ENCODE peak calls at places on chromosome 7, in four cellular contexts. One of them, this sample, is unnamed. For H3K4me1, the result is how much of the 10 kb centered on the place peaks cover.

GRCh38 chr7:102119213-102119651 is 167.4 kb upstream of the SH2B2 start:
- DNase-seq in prostate gland: no peak
- DNase-seq in HCT116: no peak
- DNase-seq in stomach: no peak
- DNase-seq in this sample: no peak

GRCh38 chr7:1176891-1177373 is 16.9 kb upstream of the ZFAND2A start:
- DNase-seq in HCT116: peak
- DNase-seq in prostate gland: no peak
- DNase-seq in stomach: peak
- DNase-seq in this sample: peak

GRCh38 chr7:17986826-17987225 is 40.8 kb downstream of the PRPS1L1 start:
- DNase-seq in stomach: no peak
- DNase-seq in prostate gland: no peak
- DNase-seq in HCT116: no peak
- DNase-seq in this sample: no peak

GRCh38 chr7:22720791-22721786 is 5.9 kb upstream of the IL6 start:
- DNase-seq in prostate gland: no peak
- DNase-seq in HCT116: no peak
- DNase-seq in stomach: no peak
- DNase-seq in this sample: no peak

GRCh38 chr7:151895695-151896485 is 19.0 kb upstream of the PRKAG2 start:
- DNase-seq in prostate gland: no peak
- DNase-seq in HCT116: no peak
- DNase-seq in stomach: no peak
- DNase-seq in this sample: no peak

GRCh38 chr7:1950623-1951523 is 280.8 kb downstream of the ELFN1 start:
- DNase-seq in prostate gland: no peak
- DNase-seq in HCT116: no peak
- DNase-seq in stomach: no peak
- DNase-seq in this sample: no peak

GRCh38 chr7:51244890-51245289 is 71.7 kb downstream of the COBL start:
- DNase-seq in HCT116: no peak
- DNase-seq in prostate gland: no peak
- DNase-seq in stomach: no peak
- DNase-seq in this sample: no peak

GRCh38 chr7:103065666-103066065 is 8.9 kb downstream of the FBXL13 start:
- DNase-seq in HCT116: peak
- DNase-seq in prostate gland: no peak
- DNase-seq in stomach: peak
- DNase-seq in this sample: peak

GRCh38 chr7:141220263-141220662 is 146.4 kb downstream of the TMEM178B start:
- DNase-seq in prostate gland: no peak
- DNase-seq in stomach: no peak
- DNase-seq in HCT116: peak
- DNase-seq in this sample: peak

GRCh38 chr7:112386619-112387018 is 63.6 kb upstream of the IFRD1 start:
- DNase-seq in stomach: no peak
- DNase-seq in HCT116: no peak
- DNase-seq in prostate gland: no peak
- DNase-seq in this sample: no peak

GRCh38 chr7:121697731-121698396 is 175.1 kb upstream of the PTPRZ1 start:
- DNase-seq in HCT116: no peak
- DNase-seq in stomach: no peak
- DNase-seq in prostate gland: no peak
- DNase-seq in this sample: no peak

GRCh38 chr7:116211006-116211912 is 920 bp downstream of the TES start:
- DNase-seq in prostate gland: peak
- DNase-seq in HCT116: peak
- DNase-seq in stomach: peak
- DNase-seq in this sample: peak

GRCh38 chr7:91240546-91240945 is 23.7 kb upstream of the FZD1 start:
- DNase-seq in prostate gland: no peak
- DNase-seq in stomach: no peak
- DNase-seq in HCT116: no peak
- DNase-seq in this sample: no peak

GRCh38 chr7:96126382-96126781 is 195.5 kb downstream of the SLC25A13 start:
- DNase-seq in HCT116: no peak
- DNase-seq in prostate gland: no peak
- DNase-seq in stomach: no peak
- DNase-seq in this sample: peak

GRCh38 chr7:2078899-2079298 is 153.8 kb downstream of the MAD1L1 start:
- DNase-seq in HCT116: no peak
- DNase-seq in stomach: no peak
- DNase-seq in prostate gland: no peak
- DNase-seq in this sample: no peak

GRCh38 chr7:37545619-37546356 is 97.1 kb upstream of the ELMO1 start:
- DNase-seq in stomach: no peak
- DNase-seq in prostate gland: no peak
- DNase-seq in HCT116: no peak
- DNase-seq in this sample: no peak

GRCh38 chr7:28433604-28434254 is 21.4 kb downstream of the CREB5 start:
- DNase-seq in prostate gland: no peak
- DNase-seq in HCT116: no peak
- DNase-seq in stomach: no peak
- DNase-seq in this sample: peak

GRCh38 chr7:76386691-76387260 is 22.7 kb downstream of the SSC4D start:
- DNase-seq in prostate gland: no peak
- DNase-seq in HCT116: no peak
- DNase-seq in stomach: no peak
- DNase-seq in this sample: no peak

GRCh38 chr7:75583255-75583654 is 91.1 kb downstream of the SPDYE5 start:
- DNase-seq in stomach: no peak
- DNase-seq in prostate gland: no peak
- DNase-seq in HCT116: no peak
- DNase-seq in this sample: no peak

GRCh38 chr7:33237034-33237433 is 107.7 kb downstream of the BBS9 start:
- DNase-seq in HCT116: no peak
- DNase-seq in stomach: no peak
- DNase-seq in prostate gland: no peak
- DNase-seq in this sample: no peak

GRCh38 chr7:71131256-71131752 is 640 bp upstream of the GALNT17 start:
- DNase-seq in stomach: no peak
- DNase-seq in prostate gland: peak
- DNase-seq in HCT116: no peak
- DNase-seq in this sample: peak

GRCh38 chr7:136030867-136031318 is 53.7 kb upstream of the MTPN start:
- DNase-seq in HCT116: no peak
- DNase-seq in prostate gland: no peak
- DNase-seq in stomach: no peak
- DNase-seq in this sample: no peak

GRCh38 chr7:128737867-128738390 is 1.2 kb upstream of the CALU start:
- DNase-seq in stomach: no peak
- DNase-seq in HCT116: peak
- DNase-seq in prostate gland: no peak
- DNase-seq in this sample: no peak

GRCh38 chr7:91694221-91694856 is 186.2 kb downstream of the MTERF1 start:
- DNase-seq in HCT116: no peak
- DNase-seq in prostate gland: no peak
- DNase-seq in stomach: no peak
- DNase-seq in this sample: no peak

GRCh38 chr7:70681111-70681846 is 450.7 kb upstream of the GALNT17 start:
- DNase-seq in prostate gland: no peak
- DNase-seq in stomach: no peak
- DNase-seq in HCT116: no peak
- DNase-seq in this sample: peak

GRCh38 chr7:82841828-82842227 is 320.9 kb downstream of the PCLO start:
- DNase-seq in prostate gland: no peak
- DNase-seq in stomach: no peak
- DNase-seq in HCT116: no peak
- DNase-seq in this sample: no peak

GRCh38 chr7:30563326-30563942 is 31.2 kb upstream of the GARS1 start:
- DNase-seq in HCT116: no peak
- DNase-seq in prostate gland: no peak
- DNase-seq in stomach: no peak
- DNase-seq in this sample: no peak

GRCh38 chr7:64733550-64734240 is 60.5 kb upstream of the ZNF138 start:
- DNase-seq in HCT116: no peak
- DNase-seq in stomach: no peak
- DNase-seq in prostate gland: no peak
- DNase-seq in this sample: no peak

GRCh38 chr7:41910916-41911315 is 208.0 kb upstream of the INHBA start:
- DNase-seq in prostate gland: no peak
- DNase-seq in stomach: no peak
- DNase-seq in HCT116: no peak
- DNase-seq in this sample: no peak

DNA sequence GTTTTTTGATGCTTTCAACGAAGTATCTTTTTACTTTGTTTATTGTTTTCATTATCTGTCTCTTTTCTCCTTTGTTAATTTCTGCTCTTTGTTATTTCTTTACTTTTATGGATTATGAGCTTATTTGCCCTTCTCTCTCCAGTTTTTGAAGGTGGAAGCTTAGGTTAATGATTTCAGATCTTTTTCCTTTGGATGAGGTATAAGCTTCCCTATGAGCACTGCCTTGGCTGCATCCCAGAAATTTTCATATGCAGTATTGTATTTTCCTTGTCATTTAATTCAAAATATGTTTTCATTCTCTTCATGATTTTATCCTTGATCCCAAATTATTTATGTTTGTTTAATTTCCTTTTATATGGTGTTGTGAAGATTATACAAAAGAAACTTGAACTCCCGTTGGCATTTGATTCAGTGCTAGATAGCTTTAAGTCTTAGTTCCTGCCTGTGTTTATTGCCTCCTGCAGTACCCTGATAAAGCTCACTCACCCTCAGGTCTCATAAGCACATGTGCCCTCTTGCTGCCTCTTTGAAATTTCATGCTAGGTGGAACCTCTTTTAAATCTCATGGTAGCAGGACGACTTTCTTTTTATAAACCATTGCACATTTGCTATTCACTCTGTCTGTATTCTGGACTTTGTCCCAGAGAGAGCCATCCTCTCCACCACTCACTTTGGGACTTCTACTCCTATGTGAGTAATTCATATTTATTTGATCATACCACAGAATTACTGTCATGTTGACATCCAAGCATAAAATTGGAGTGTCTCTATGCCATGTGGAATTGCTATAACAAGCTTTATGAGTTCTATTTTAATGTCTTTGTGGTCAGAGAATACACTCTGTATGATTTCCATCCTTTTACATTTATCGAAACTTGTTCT is 23.0 kb upstream of the CEP41 start:
- DNase-seq in prostate gland: no peak
- DNase-seq in stomach: no peak
- DNase-seq in HCT116: no peak
- DNase-seq in this sample: no peak
- TF ChIP-seq POLR2AphosphoS5 in prostate gland: no peak
- TF ChIP-seq POLR2AphosphoS5 in stomach: no peak
- TF ChIP-seq POLR2AphosphoS5 in HCT116: no peak
- TF ChIP-seq POLR2AphosphoS5 in this sample: no peak

DNA sequence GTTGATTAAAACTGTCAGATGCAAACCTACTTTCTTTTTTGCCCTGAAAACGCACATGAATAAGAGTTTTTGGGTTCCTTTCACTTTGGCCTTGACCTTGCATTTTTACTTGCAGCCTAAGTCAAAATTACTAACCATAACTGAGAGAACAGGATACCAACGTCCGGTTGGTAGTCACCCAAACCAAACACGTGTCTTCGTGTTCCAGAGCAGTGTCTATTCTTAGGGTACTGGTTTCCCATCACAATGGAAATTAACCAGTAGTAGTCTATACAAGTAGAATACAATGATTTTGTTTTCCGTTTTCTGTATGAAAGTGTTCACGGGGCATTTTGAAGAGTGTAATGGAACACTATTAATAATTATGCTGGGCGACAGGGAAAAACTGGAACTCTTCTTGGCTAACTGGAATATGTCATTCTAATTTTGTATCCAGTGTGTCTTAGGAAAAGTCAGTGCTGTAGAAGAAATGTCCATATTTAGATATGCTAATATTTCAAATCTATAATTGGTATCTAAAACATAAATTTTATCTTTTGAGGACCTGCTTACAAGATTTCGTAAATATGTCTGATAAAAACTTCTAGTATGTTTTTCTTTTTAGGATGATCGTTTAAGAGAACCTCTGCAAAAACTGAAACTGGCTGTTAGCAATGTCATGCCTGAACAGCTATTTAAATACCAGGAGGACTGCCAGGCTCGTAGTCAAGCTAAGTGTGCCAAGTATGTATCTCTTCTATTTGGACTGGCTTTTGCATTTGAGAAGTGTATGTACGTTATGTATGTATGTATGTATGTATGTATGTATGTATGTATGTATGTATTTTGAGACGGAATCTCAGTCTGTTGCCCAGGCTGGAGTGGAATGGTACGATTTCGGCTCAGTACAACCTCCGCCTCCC is 40.9 kb downstream of the UBN2 start:
- DNase-seq in stomach: no peak
- DNase-seq in HCT116: no peak
- DNase-seq in prostate gland: peak
- DNase-seq in this sample: no peak
- H3K4me1 ChIP-seq in stomach: under half
- H3K4me1 ChIP-seq in HCT116: under half
- H3K4me1 ChIP-seq in prostate gland: under half
- H3K4me1 ChIP-seq in this sample: under half

GRCh38 chr7:44108768-44109750 is 4.9 kb downstream of the AEBP1 start:
- DNase-seq in stomach: no peak
- DNase-seq in HCT116: no peak
- DNase-seq in prostate gland: no peak
- DNase-seq in this sample: no peak
- TF ChIP-seq POLR2AphosphoS5 in stomach: no peak
- TF ChIP-seq POLR2AphosphoS5 in HCT116: no peak
- TF ChIP-seq POLR2AphosphoS5 in prostate gland: no peak
- TF ChIP-seq POLR2AphosphoS5 in this sample: no peak

GRCh38 chr7:98376719-98377118 is 24.2 kb downstream of the BAIAP2L1 start:
- DNase-seq in HCT116: no peak
- DNase-seq in stomach: no peak
- DNase-seq in prostate gland: no peak
- DNase-seq in this sample: no peak

GRCh38 chr7:98375664-98376063 is 25.2 kb downstream of the BAIAP2L1 start:
- DNase-seq in stomach: no peak
- DNase-seq in HCT116: no peak
- DNase-seq in prostate gland: no peak
- DNase-seq in this sample: no peak

GRCh38 chr7:98374285-98374680 is 26.6 kb downstream of the BAIAP2L1 start:
- DNase-seq in prostate gland: no peak
- DNase-seq in HCT116: no peak
- DNase-seq in stomach: no peak
- DNase-seq in this sample: no peak

GRCh38 chr7:98372993-98373392 is 27.9 kb downstream of the BAIAP2L1 start:
- DNase-seq in stomach: no peak
- DNase-seq in prostate gland: no peak
- DNase-seq in HCT116: no peak
- DNase-seq in this sample: no peak

DNA sequence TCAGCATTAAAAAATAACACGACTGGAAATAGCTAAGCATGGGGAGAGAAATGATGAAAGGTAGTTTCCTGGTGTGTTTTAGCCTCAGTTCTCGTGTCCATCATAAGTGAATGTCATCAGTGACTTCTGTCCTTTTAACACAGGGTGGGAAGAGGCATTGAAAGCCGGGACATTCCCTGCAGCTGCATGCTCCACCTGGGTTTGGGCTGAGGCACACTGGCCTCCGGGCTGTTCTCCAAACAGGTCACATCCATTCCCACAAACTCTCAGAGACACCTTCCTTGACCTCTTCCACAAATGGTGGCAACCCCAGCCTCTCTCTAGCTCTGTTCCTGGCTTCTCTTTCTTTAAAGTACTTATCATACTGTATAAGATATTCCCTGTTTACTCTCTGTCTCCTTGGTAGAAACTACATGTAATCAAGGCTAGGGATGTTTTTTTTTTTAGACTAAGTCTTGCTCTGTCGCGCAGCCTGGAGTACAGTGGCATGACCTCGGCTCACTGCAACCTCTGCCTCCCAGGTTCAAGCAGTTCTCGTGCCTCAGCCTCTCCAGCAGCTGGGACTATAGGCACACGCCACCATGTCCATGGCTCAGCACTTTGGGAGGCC is 22.6 kb downstream of the BAIAP2L1 start:
- DNase-seq in prostate gland: no peak
- DNase-seq in HCT116: no peak
- DNase-seq in stomach: no peak
- DNase-seq in this sample: no peak
- H3K4me1 ChIP-seq in prostate gland: under half
- H3K4me1 ChIP-seq in HCT116: under half
- H3K4me1 ChIP-seq in stomach: under half
- H3K4me1 ChIP-seq in this sample: under half